ENCODE peak calls at places on chromosomes 6 and 20, in six cellular contexts. One of them, this sample, is unnamed.
A peak's percentile ranks its signal among the peaks of the same experiment; 100 is the strongest.

GRCh38 chr6:7419065-7419464 is 29.5 kb downstream of the RIOK1 start:
- DNase-seq in M059J: no peak
- DNase-seq in WERI-Rb-1: no peak
- DNase-seq in AG20443: no peak
- DNase-seq in KG1: no peak
- DNase-seq in left ventricle myocardium inferior: no peak
- DNase-seq in this sample: no peak

GRCh38 chr20:18986895-18987580 is 173.5 kb downstream of the SCP2D1 start:
- DNase-seq in WERI-Rb-1: no peak
- DNase-seq in KG1: no peak
- DNase-seq in M059J: no peak
- DNase-seq in left ventricle myocardium inferior: no peak
- DNase-seq in AG20443: no peak
- DNase-seq in this sample: no peak

GRCh38 chr6:95866732-95867131 is 149.0 kb upstream of the FUT9 start:
- DNase-seq in WERI-Rb-1: peak; percentile 30
- DNase-seq in left ventricle myocardium inferior: no peak
- DNase-seq in M059J: no peak
- DNase-seq in KG1: no peak
- DNase-seq in AG20443: no peak
- DNase-seq in this sample: peak; percentile 0

GRCh38 chr6:138086573-138087196 is 20.5 kb downstream of the PERP start:
- DNase-seq in M059J: peak; percentile 94
- DNase-seq in left ventricle myocardium inferior: no peak
- DNase-seq in WERI-Rb-1: no peak
- DNase-seq in KG1: no peak
- DNase-seq in AG20443: no peak
- DNase-seq in this sample: no peak

GRCh38 chr6:157832250-157832967 is 9.4 kb downstream of the SNX9 start:
- DNase-seq in WERI-Rb-1: no peak
- DNase-seq in KG1: no peak
- DNase-seq in AG20443: no peak
- DNase-seq in M059J: peak; percentile 82
- DNase-seq in left ventricle myocardium inferior: no peak
- DNase-seq in this sample: no peak

GRCh38 chr6:5634525-5634924 is 372.2 kb downstream of the NRN1 start:
- DNase-seq in AG20443: no peak
- DNase-seq in WERI-Rb-1: no peak
- DNase-seq in KG1: no peak
- DNase-seq in M059J: no peak
- DNase-seq in left ventricle myocardium inferior: no peak
- DNase-seq in this sample: peak; percentile 33

GRCh38 chr6:25418463-25419052 is 139.4 kb downstream of the CARMIL1 start:
- DNase-seq in KG1: no peak
- DNase-seq in AG20443: no peak
- DNase-seq in M059J: peak; percentile 36
- DNase-seq in left ventricle myocardium inferior: no peak
- DNase-seq in WERI-Rb-1: no peak
- DNase-seq in this sample: no peak

GRCh38 chr20:51193066-51193772 is 170.3 kb upstream of the KCNG1 start:
- DNase-seq in M059J: peak; percentile 66
- DNase-seq in KG1: no peak
- DNase-seq in left ventricle myocardium inferior: no peak
- DNase-seq in WERI-Rb-1: no peak
- DNase-seq in AG20443: no peak
- DNase-seq in this sample: no peak

GRCh38 chr6:11432713-11433450 is 104.7 kb upstream of the TMEM170B start:
- DNase-seq in KG1: no peak
- DNase-seq in WERI-Rb-1: no peak
- DNase-seq in M059J: peak; percentile 96
- DNase-seq in AG20443: peak; percentile 36
- DNase-seq in left ventricle myocardium inferior: no peak
- DNase-seq in this sample: peak; percentile 79